ENCODE peak calls at places on chromosomes 7 and 10, in eight cellular contexts. One of them, this sample, is unnamed.

GRCh38 chr7:30900053-30900452 is 11.6 kb upstream of the AQP1 start:
- DNase-seq in RPMI7951: peak
- DNase-seq in NCI-H69: no peak
- DNase-seq in NCI-H1436: no peak
- DNase-seq in CD8-positive, alpha-beta memory T cell: no peak
- DNase-seq in ELR: no peak
- DNase-seq in hippocampal formation: no peak
- DNase-seq in COR-L47: no peak
- DNase-seq in this sample: no peak

GRCh38 chr10:28217848-28218247 is 85.0 kb downstream of the MPP7 start:
- DNase-seq in ELR: peak
- DNase-seq in CD8-positive, alpha-beta memory T cell: no peak
- DNase-seq in NCI-H69: no peak
- DNase-seq in COR-L47: no peak
- DNase-seq in hippocampal formation: no peak
- DNase-seq in NCI-H1436: no peak
- DNase-seq in RPMI7951: peak
- DNase-seq in this sample: no peak

GRCh38 chr10:12875100-12875499 is 126.4 kb downstream of the CCDC3 start:
- DNase-seq in NCI-H69: no peak
- DNase-seq in RPMI7951: peak
- DNase-seq in CD8-positive, alpha-beta memory T cell: no peak
- DNase-seq in hippocampal formation: no peak
- DNase-seq in COR-L47: no peak
- DNase-seq in ELR: no peak
- DNase-seq in NCI-H1436: no peak
- DNase-seq in this sample: no peak

GRCh38 chr10:104077282-104078151 is 8.2 kb downstream of the COL17A1 start:
- DNase-seq in RPMI7951: peak
- DNase-seq in ELR: peak
- DNase-seq in COR-L47: peak
- DNase-seq in hippocampal formation: no peak
- DNase-seq in NCI-H69: peak
- DNase-seq in CD8-positive, alpha-beta memory T cell: no peak
- DNase-seq in NCI-H1436: no peak
- DNase-seq in this sample: no peak

GRCh38 chr7:20199015-20199737 is 18.0 kb downstream of the MACC1 start:
- DNase-seq in NCI-H1436: peak
- DNase-seq in ELR: peak
- DNase-seq in COR-L47: peak
- DNase-seq in hippocampal formation: no peak
- DNase-seq in RPMI7951: peak
- DNase-seq in CD8-positive, alpha-beta memory T cell: no peak
- DNase-seq in NCI-H69: peak
- DNase-seq in this sample: peak

GRCh38 chr10:78199019-78199418 is 165.4 kb downstream of the RPS24 start:
- DNase-seq in ELR: no peak
- DNase-seq in hippocampal formation: no peak
- DNase-seq in RPMI7951: no peak
- DNase-seq in NCI-H1436: peak
- DNase-seq in CD8-positive, alpha-beta memory T cell: no peak
- DNase-seq in NCI-H69: peak
- DNase-seq in COR-L47: no peak
- DNase-seq in this sample: no peak

GRCh38 chr10:102669206-102670064 is 25.2 kb downstream of the TRIM8 start:
- DNase-seq in NCI-H69: no peak
- DNase-seq in hippocampal formation: no peak
- DNase-seq in NCI-H1436: no peak
- DNase-seq in ELR: peak
- DNase-seq in COR-L47: no peak
- DNase-seq in CD8-positive, alpha-beta memory T cell: no peak
- DNase-seq in RPMI7951: peak
- DNase-seq in this sample: no peak

GRCh38 chr10:16423599-16423998 is 13.2 kb upstream of the PTER start:
- DNase-seq in NCI-H1436: no peak
- DNase-seq in COR-L47: no peak
- DNase-seq in ELR: no peak
- DNase-seq in NCI-H69: peak
- DNase-seq in CD8-positive, alpha-beta memory T cell: no peak
- DNase-seq in RPMI7951: no peak
- DNase-seq in hippocampal formation: no peak
- DNase-seq in this sample: no peak

GRCh38 chr7:50826371-50827172 is 43.9 kb upstream of the GRB10 start:
- DNase-seq in COR-L47: no peak
- DNase-seq in ELR: peak
- DNase-seq in hippocampal formation: no peak
- DNase-seq in CD8-positive, alpha-beta memory T cell: no peak
- DNase-seq in NCI-H69: no peak
- DNase-seq in NCI-H1436: no peak
- DNase-seq in RPMI7951: peak
- DNase-seq in this sample: no peak

GRCh38 chr7:79529896-79530235 is 76.4 kb upstream of the MAGI2 start:
- DNase-seq in COR-L47: no peak
- DNase-seq in RPMI7951: no peak
- DNase-seq in NCI-H1436: no peak
- DNase-seq in NCI-H69: no peak
- DNase-seq in CD8-positive, alpha-beta memory T cell: no peak
- DNase-seq in hippocampal formation: no peak
- DNase-seq in ELR: peak
- DNase-seq in this sample: no peak

GRCh38 chr10:94355841-94356240 is 6.9 kb downstream of the NOC3L start:
- DNase-seq in COR-L47: no peak
- DNase-seq in hippocampal formation: no peak
- DNase-seq in NCI-H1436: no peak
- DNase-seq in CD8-positive, alpha-beta memory T cell: no peak
- DNase-seq in ELR: no peak
- DNase-seq in NCI-H69: no peak
- DNase-seq in RPMI7951: no peak
- DNase-seq in this sample: no peak

GRCh38 chr10:22042557-22043326 is 39.2 kb upstream of the DNAJC1 start:
- DNase-seq in RPMI7951: peak
- DNase-seq in NCI-H69: peak
- DNase-seq in CD8-positive, alpha-beta memory T cell: no peak
- DNase-seq in ELR: no peak
- DNase-seq in NCI-H1436: no peak
- DNase-seq in hippocampal formation: no peak
- DNase-seq in COR-L47: no peak
- DNase-seq in this sample: no peak

GRCh38 chr10:110840923-110841428 is 30.8 kb upstream of the PDCD4 start:
- DNase-seq in CD8-positive, alpha-beta memory T cell: no peak
- DNase-seq in RPMI7951: no peak
- DNase-seq in ELR: no peak
- DNase-seq in hippocampal formation: no peak
- DNase-seq in COR-L47: no peak
- DNase-seq in NCI-H69: no peak
- DNase-seq in NCI-H1436: no peak
- DNase-seq in this sample: no peak

GRCh38 chr7:30433082-30433481 is 45.5 kb downstream of the NOD1 start:
- DNase-seq in RPMI7951: no peak
- DNase-seq in COR-L47: no peak
- DNase-seq in hippocampal formation: peak
- DNase-seq in CD8-positive, alpha-beta memory T cell: no peak
- DNase-seq in ELR: no peak
- DNase-seq in NCI-H69: no peak
- DNase-seq in NCI-H1436: no peak
- DNase-seq in this sample: no peak

GRCh38 chr7:134085315-134085714 is 41.8 kb upstream of the LRGUK start:
- DNase-seq in COR-L47: no peak
- DNase-seq in CD8-positive, alpha-beta memory T cell: no peak
- DNase-seq in RPMI7951: no peak
- DNase-seq in NCI-H69: no peak
- DNase-seq in hippocampal formation: no peak
- DNase-seq in ELR: no peak
- DNase-seq in NCI-H1436: no peak
- DNase-seq in this sample: no peak

This sample was measured in B cell.